ENCODE peak calls at places on chromosome 18, in nine cellular contexts. Y, K, G, D, O, N, A, L and T are unnamed samples.
A peak's percentile ranks its signal among the peaks of the same experiment; 100 is the strongest.

GRCh38 chr18:47209166-47209565 is 33.0 kb upstream of the IER3IP1 start:
- DNase-seq in Y (no peak), K (no peak), G (no peak), D (no peak), O (no peak), N (no peak), A (no peak), L (no peak), T (no peak)

GRCh38 chr18:50203801-50204604 is 9.1 kb upstream of the MYO5B start:
- DNase-seq in Y (peak; percentile 49), K (no peak), G (peak; percentile 60), D (peak; percentile 46), O (peak; percentile 60), N (no peak), A (peak; percentile 55), L (peak; percentile 63), T (no peak)

GRCh38 chr18:56468379-56468778 is 170.0 kb downstream of the TXNL1 start:
- DNase-seq in Y (no peak), K (no peak), G (no peak), D (no peak), O (no peak), N (no peak), A (no peak), L (no peak), T (no peak)

GRCh38 chr18:79930020-79930642 is 21.3 kb downstream of the SLC66A2 start:
- DNase-seq in Y (no peak), K (no peak), G (no peak), D (no peak), O (no peak), N (no peak), A (no peak), L (no peak), T (no peak)

GRCh38 chr18:27967938-27968803 is 208.8 kb downstream of the CDH2 start:
- DNase-seq in Y (no peak), K (no peak), G (no peak), D (peak; percentile 55), O (no peak), N (no peak), A (no peak), L (no peak), T (no peak)

GRCh38 chr18:70181015-70181414 is 24.5 kb downstream of the RTTN start:
- DNase-seq in Y (peak; percentile 94), K (no peak), G (peak; percentile 4), D (peak; percentile 69), O (no peak), N (no peak), A (no peak), L (no peak), T (no peak)

GRCh38 chr18:31633416-31634330 is 42.0 kb downstream of the TTR start:
- DNase-seq in Y (no peak), K (no peak), G (peak; percentile 26), D (no peak), O (no peak), N (no peak), A (no peak), L (no peak), T (no peak)

GRCh38 chr18:12408247-12408869 is 629 bp downstream of the PRELID3A start:
- DNase-seq in Y (no peak), K (no peak), G (peak; percentile 52), D (no peak), O (peak; percentile 17), N (no peak), A (no peak), L (no peak), T (no peak)

GRCh38 chr18:74916773-74917393 is 292.1 kb downstream of the PTGR3 start:
- DNase-seq in Y (no peak), K (no peak), G (no peak), D (no peak), O (no peak), N (no peak), A (no peak), L (no peak), T (no peak)

GRCh38 chr18:51169731-51170130 is 27.8 kb downstream of the MEX3C start:
- DNase-seq in Y (no peak), K (no peak), G (no peak), D (no peak), O (no peak), N (no peak), A (no peak), L (no peak), T (no peak)

GRCh38 chr18:62751341-62751821 is 36.0 kb downstream of the PHLPP1 start:
- DNase-seq in Y (no peak), K (no peak), G (no peak), D (no peak), O (no peak), N (no peak), A (no peak), L (no peak), T (no peak)

GRCh38 chr18:8860845-8861642 is 155.7 kb downstream of the MTCL1 start:
- DNase-seq in Y (no peak), K (no peak), G (no peak), D (no peak), O (no peak), N (no peak), A (no peak), L (no peak), T (no peak)

GRCh38 chr18:37424507-37424906 is 141.1 kb downstream of the CELF4 start:
- DNase-seq in Y (no peak), K (no peak), G (no peak), D (no peak), O (no peak), N (no peak), A (no peak), L (no peak), T (no peak)

GRCh38 chr18:3452750-3453539 is 3.0 kb downstream of the TGIF1 start:
- DNase-seq in Y (no peak), K (no peak), G (peak; percentile 48), D (no peak), O (peak; percentile 37), N (no peak), A (no peak), L (peak; percentile 27), T (no peak)

GRCh38 chr18:29749699-29750098 is 1292.8 kb downstream of the DSC3 start:
- DNase-seq in Y (no peak), K (no peak), G (no peak), D (no peak), O (no peak), N (no peak), A (no peak), L (no peak), T (no peak)

GRCh38 chr18:58058720-58059119 is 14.7 kb downstream of the NEDD4L start:
- DNase-seq in Y (no peak), K (no peak), G (peak; percentile 57), D (peak; percentile 18), O (no peak), N (no peak), A (no peak), L (no peak), T (no peak)

GRCh38 chr18:71075147-71075546 is 786.3 kb downstream of the SOCS6 start:
- DNase-seq in Y (no peak), K (no peak), G (no peak), D (no peak), O (no peak), N (no peak), A (no peak), L (no peak), T (no peak)

GRCh38 chr18:57063601-57064000 is 83.3 kb upstream of the BOD1L2 start:
- DNase-seq in Y (no peak), K (no peak), G (no peak), D (no peak), O (no peak), N (no peak), A (no peak), L (no peak), T (no peak)

DNA sequence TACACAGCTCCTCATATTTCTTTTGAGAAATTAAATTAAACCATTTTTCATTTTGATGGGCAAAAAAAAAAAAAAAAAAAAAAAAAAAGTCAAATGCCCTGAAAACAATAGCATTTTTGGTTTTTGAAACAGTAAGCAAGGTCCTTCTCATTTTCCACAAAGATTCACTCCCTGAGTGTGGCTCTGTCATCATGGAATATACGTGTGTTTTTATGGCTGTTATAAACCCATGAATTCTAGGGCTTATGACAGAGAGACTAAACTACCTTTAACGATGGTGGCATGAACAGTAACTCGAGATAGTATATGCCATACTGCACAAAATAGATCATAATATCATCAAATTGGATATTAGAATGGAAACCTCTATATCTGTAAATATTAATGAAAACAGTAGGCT is 179.2 kb upstream of the ZNF521 start:
- DNase-seq in Y (no peak), K (no peak), G (no peak), D (no peak), O (no peak), N (no peak), A (no peak), L (no peak), T (no peak)
- H3K4me1 ChIP-seq in Y (no peaks in the 10 kb centered on the region), K (no peaks in the 10 kb centered on the region), G (no peaks in the 10 kb centered on the region), D (no peaks in the 10 kb centered on the region), O (no peaks in the 10 kb centered on the region), N (no peaks in the 10 kb centered on the region), A (no peaks in the 10 kb centered on the region), L (no peaks in the 10 kb centered on the region), T (no peaks in the 10 kb centered on the region)

GRCh38 chr18:42807852-42808251 is 307.6 kb downstream of the RIT2 start:
- DNase-seq in Y (no peak), K (no peak), G (no peak), D (no peak), O (no peak), N (no peak), A (no peak), L (no peak), T (no peak)
- TF ChIP-seq POLR2AphosphoS5 in Y (no peak), K (no peak), G (no peak), D (no peak), O (no peak), N (no peak), A (no peak), L (no peak), T (no peak)

GRCh38 chr18:77058186-77058847 is 74.3 kb downstream of the MBP start:
- DNase-seq in Y (no peak), K (peak; percentile 86), G (no peak), D (no peak), O (no peak), N (no peak), A (no peak), L (no peak), T (no peak)
- H3K4me1 ChIP-seq in Y (peaks cover 22% of the 10 kb centered on the region), K (peaks cover 83% of the 10 kb centered on the region), G (no peaks in the 10 kb centered on the region), D (peaks cover 43% of the 10 kb centered on the region), O (peaks cover 16% of the 10 kb centered on the region), N (peaks cover 42% of the 10 kb centered on the region), A (no peaks in the 10 kb centered on the region), L (peaks cover 96% of the 10 kb centered on the region), T (peaks cover 43% of the 10 kb centered on the region)

DNA sequence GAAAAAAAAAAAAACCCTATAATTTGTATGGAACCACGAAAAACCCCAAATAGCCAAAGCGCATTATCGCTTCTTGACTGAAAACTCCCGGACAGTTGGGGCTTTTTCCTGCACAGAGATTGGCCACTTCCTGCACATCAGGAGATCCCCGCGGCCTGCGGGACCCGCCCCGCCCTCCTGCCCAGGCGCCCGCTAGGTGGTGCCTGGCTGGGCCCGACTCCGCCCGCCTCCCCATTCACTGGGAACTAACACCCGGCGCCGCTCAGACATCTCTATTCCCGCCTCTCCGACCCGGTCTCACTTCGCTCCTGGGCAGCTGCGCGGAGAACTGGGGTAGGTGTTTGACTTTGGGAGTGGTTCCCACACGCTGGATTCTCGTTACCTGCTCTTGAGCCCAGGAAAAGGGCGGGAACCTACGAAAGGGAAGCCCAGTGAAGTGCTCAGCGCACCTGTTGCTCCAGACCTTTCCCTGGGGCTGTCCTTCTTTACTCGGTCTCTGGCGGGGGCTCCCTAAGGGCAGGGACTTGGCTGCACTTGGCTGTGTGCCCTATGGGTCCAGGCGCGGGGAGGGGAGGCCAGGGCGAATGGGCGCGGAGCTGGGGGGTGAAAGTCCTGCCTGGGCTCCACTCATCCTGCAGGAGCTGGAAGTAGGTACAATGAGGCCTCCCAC is at the start of gene HMSD:
- DNase-seq in Y (peak; percentile 43), K (peak; percentile 88), G (peak; percentile 25), D (no peak), O (peak; percentile 69), N (peak; percentile 67), A (no peak), L (peak; percentile 61), T (no peak)
- TF ChIP-seq POLR2AphosphoS5 in Y (peak; percentile 20), K (peak; percentile 41), G (no peak), D (no peak), O (no peak), N (no peak), A (no peak), L (no peak), T (no peak)